ENCODE peak calls at places on chromosomes 2 and 18, in five cellular contexts. G is HepG2, D is H1, K is GM12878, O is K562. H is an unnamed sample.

GRCh38 chr2:126482582-126483464 is 173.1 kb upstream of the GYPC start:
- DNase-seq in G (peak; percentile 43), O (peak; percentile 32), D (peak; percentile 48), K (no peak), H (no peak)

GRCh38 chr2:85747441-85747840 is 6.3 kb upstream of the ATOH8 start:
- DNase-seq in K (no peak), G (no peak), O (no peak), D (no peak), H (no peak)

GRCh38 chr18:62396381-62396780 is 71.3 kb downstream of the TNFRSF11A start:
- DNase-seq in D (no peak), G (no peak), K (no peak), O (no peak), H (no peak)

GRCh38 chr2:54332386-54332785 is 76.4 kb upstream of the TSPYL6 start:
- DNase-seq in G (no peak), D (no peak), O (no peak), K (no peak), H (no peak)

GRCh38 chr18:49880656-49881055 is 67.3 kb upstream of the ACAA2 start:
- DNase-seq in O (peak; percentile 19), K (no peak), D (no peak), G (no peak), H (no peak)

GRCh38 chr18:53909668-53910067 is 314.8 kb downstream of the MBD2 start:
- DNase-seq in G (peak; percentile 7), K (no peak), O (peak; percentile 8), D (peak; percentile 49), H (peak; percentile 19)

GRCh38 chr2:169260246-169260645 is 102.1 kb downstream of the LRP2 start:
- DNase-seq in O (peak; percentile 21), G (no peak), K (no peak), D (peak; percentile 52), H (no peak)

GRCh38 chr2:25483584-25484266 is 142.0 kb upstream of the DNMT3A start:
- DNase-seq in K (no peak), O (no peak), D (no peak), G (no peak), H (no peak)

GRCh38 chr2:3578987-3579386 is 3.9 kb downstream of the RPS7 start:
- DNase-seq in K (no peak), D (no peak), G (no peak), O (no peak), H (no peak)

GRCh38 chr18:79912994-79913831 is 38.2 kb downstream of the SLC66A2 start:
- DNase-seq in O (no peak), G (no peak), D (peak; percentile 39), K (no peak), H (no peak)

GRCh38 chr18:79912409-79912991 is 39.0 kb downstream of the SLC66A2 start:
- DNase-seq in D (no peak), G (no peak), K (no peak), O (no peak), H (no peak)

GRCh38 chr18:79911871-79912270 is 39.6 kb downstream of the SLC66A2 start:
- DNase-seq in G (no peak), K (no peak), O (no peak), D (no peak), H (no peak)

GRCh38 chr18:79910563-79910962 is 40.9 kb downstream of the SLC66A2 start:
- DNase-seq in O (no peak), K (no peak), G (no peak), D (no peak), H (no peak)

DNA sequence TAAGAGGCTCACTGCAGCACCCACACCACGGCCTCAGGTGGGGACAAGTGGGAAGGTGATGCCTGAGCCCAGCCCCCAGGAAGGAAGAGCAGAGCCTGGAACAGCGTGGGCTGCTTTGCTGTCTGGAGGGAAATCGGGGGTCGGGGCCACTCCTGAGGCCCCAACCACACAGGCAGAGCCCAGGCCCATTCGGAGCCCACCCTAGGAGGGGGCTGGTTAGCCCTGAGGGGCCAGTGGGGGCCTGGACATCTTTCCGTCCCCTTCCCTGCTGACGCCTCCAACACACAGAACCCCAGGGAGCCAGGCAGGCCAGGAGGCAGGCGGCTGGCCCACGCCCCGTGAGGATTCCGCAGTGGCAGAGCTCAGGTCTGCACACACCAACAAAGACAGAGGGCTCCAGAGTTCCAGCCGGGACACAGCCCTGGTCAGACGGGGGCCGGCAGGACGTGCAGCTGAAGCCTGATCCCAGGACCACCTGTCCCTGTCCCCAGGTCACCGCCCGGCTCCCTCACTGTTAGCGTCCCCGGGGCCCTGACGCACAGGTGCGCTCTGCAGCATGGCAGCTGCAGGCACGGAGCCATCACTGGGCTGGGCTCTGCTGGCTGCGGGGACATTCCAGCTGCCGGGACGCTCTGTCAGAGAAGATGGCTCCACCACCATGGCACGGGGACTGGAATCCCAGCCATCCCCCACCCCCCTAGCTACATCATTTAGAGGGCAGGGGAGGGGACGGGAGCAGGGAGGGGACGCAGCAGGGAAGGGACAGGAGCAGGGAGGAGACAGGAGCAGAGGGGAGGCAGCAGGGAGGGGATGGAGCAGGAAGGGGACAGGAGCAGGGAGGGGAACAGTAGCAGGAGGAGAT is 40.2 kb downstream of the SLC66A2 start:
- DNase-seq in O (no peak), G (no peak), D (no peak), K (no peak), H (no peak)
- TF ChIP-seq SP1 in O (no peak), G (no peak), D (no peak), K (no peak), H (no peak)

GRCh38 chr2:60295591-60295962 is 257.9 kb downstream of the BCL11A start:
- DNase-seq in O (no peak), K (no peak), G (no peak), D (no peak), H (no peak)
- H2AFZ ChIP-seq in O (no peak overlapping the region), K (no peak overlapping the region), G (no peak overlapping the region), D (no peak overlapping the region), H (no peak overlapping the region)

GRCh38 chr2:78029392-78029995 is 507.3 kb upstream of the LRRTM4 start:
- DNase-seq in D (peak; percentile 51), K (no peak), O (no peak), G (no peak), H (no peak)
- TF ChIP-seq SP1 in D (no peak), K (no peak), O (no peak), G (no peak), H (no peak)

GRCh38 chr18:8844721-8845148 is 139.4 kb downstream of the MTCL1 start:
- DNase-seq in K (no peak), D (no peak), G (no peak), O (no peak), H (no peak)
- H2AFZ ChIP-seq in K (no peak overlapping the region), D (no peak overlapping the region), G (no peak overlapping the region), O (no peak overlapping the region), H (no peak overlapping the region)

GRCh38 chr2:44676379-44676778 is 265.1 kb upstream of the SIX3 start:
- DNase-seq in D (no peak), K (no peak), O (no peak), G (no peak), H (no peak)

GRCh38 chr2:44680983-44681481 is 260.5 kb upstream of the SIX3 start:
- DNase-seq in O (no peak), D (no peak), G (no peak), K (no peak), H (no peak)

GRCh38 chr2:44682459-44682858 is 259.0 kb upstream of the SIX3 start:
- DNase-seq in O (no peak), G (no peak), K (no peak), D (no peak), H (no peak)

GRCh38 chr2:44680424-44680971 is 261.0 kb upstream of the SIX3 start:
- DNase-seq in G (no peak), O (no peak), K (no peak), D (no peak), H (no peak)

GRCh38 chr2:44679584-44679983 is 261.9 kb upstream of the SIX3 start:
- DNase-seq in D (no peak), O (no peak), K (no peak), G (no peak), H (no peak)
- TF ChIP-seq SP1 in D (no peak), O (no peak), K (no peak), G (no peak), H (no peak)

GRCh38 chr2:182521453-182522427 is 94.9 kb upstream of the PDE1A start:
- DNase-seq in G (no peak), O (no peak), K (no peak), D (no peak), H (no peak)
- H2AFZ ChIP-seq in G (no peak overlapping the region), O (no peak overlapping the region), K (no peak overlapping the region), D (no peak overlapping the region), H (no peak overlapping the region)

H was measured in HCT116.